ENCODE peak calls at places on chromosomes 11 and 22, in eight cellular contexts. A is prostate gland, Z is transverse colon, H is stomach, X is SK-N-SH, S is spleen, W is HepG2, I is sigmoid colon. V is an unnamed sample.

GRCh38 chr11:92512204-92512569 is 287.6 kb downstream of the FAT3 start:
- DNase-seq in H (no peak), I (no peak), X (no peak), Z (no peak), A (no peak), W (no peak), S (no peak), V (no peak)

GRCh38 chr11:34825315-34825669 is 90.9 kb downstream of the APIP start:
- DNase-seq in A (no peak), H (no peak), I (no peak), W (no peak), X (no peak), S (no peak), Z (no peak), V (no peak)

GRCh38 chr11:6705905-6706535 is 22.9 kb upstream of the MRPL17 start:
- DNase-seq in X (peak; percentile 47), Z (peak; percentile 37), A (peak; percentile 22), I (no peak), W (peak; percentile 20), S (no peak), H (peak; percentile 54), V (no peak)

GRCh38 chr11:82775736-82776346 is 42.2 kb upstream of the FAM181B start:
- DNase-seq in X (peak; percentile 32), H (no peak), Z (peak; percentile 40), W (peak; percentile 42), S (no peak), A (no peak), I (no peak), V (no peak)

GRCh38 chr11:8839306-8839956 is 71.6 kb upstream of the AKIP1 start:
- DNase-seq in W (no peak), Z (no peak), X (no peak), S (peak; percentile 46), H (no peak), I (no peak), A (no peak), V (no peak)

GRCh38 chr11:58675344-58676155 is 53.1 kb downstream of the CNTF start:
- DNase-seq in X (peak; percentile 65), W (peak; percentile 32), S (peak; percentile 90), H (peak; percentile 83), A (peak; percentile 62), Z (peak; percentile 82), I (peak; percentile 82), V (peak; percentile 81)

GRCh38 chr11:24949406-24949805 is 452.6 kb downstream of the LUZP2 start:
- DNase-seq in S (no peak), H (no peak), I (no peak), X (no peak), Z (no peak), W (no peak), A (no peak), V (no peak)

GRCh38 chr11:14259870-14260269 is 99.1 kb downstream of the RRAS2 start:
- DNase-seq in A (no peak), I (no peak), Z (peak; percentile 41), S (no peak), W (no peak), H (no peak), X (no peak), V (no peak)

GRCh38 chr22:29985912-29986311 is 94.4 kb upstream of the HORMAD2 start:
- DNase-seq in S (no peak), I (no peak), H (no peak), W (no peak), Z (no peak), X (no peak), A (no peak), V (no peak)

GRCh38 chr11:98621767-98622166 is 399.0 kb upstream of the CNTN5 start:
- DNase-seq in A (no peak), Z (no peak), H (no peak), W (no peak), I (no peak), S (no peak), X (no peak), V (no peak)

GRCh38 chr22:29216873-29217666 is 11.4 kb downstream of the EMID1 start:
- DNase-seq in W (peak; percentile 65), X (peak; percentile 22), Z (no peak), A (no peak), H (no peak), I (peak; percentile 64), S (peak; percentile 89), V (peak; percentile 62)

GRCh38 chr22:31451709-31452571 is 37.7 kb downstream of the EIF4ENIF1 start:
- DNase-seq in A (no peak), W (peak; percentile 57), Z (no peak), I (no peak), S (no peak), H (no peak), X (peak; percentile 27), V (no peak)

GRCh38 chr22:36899498-36899897 is 13.9 kb upstream of the CSF2RB start:
- DNase-seq in X (no peak), I (no peak), W (no peak), A (no peak), S (no peak), H (no peak), Z (no peak), V (no peak)

GRCh38 chr11:94511932-94512781 is at the start of gene C11orf97:
- DNase-seq in W (peak; percentile 35), I (peak; percentile 72), Z (peak; percentile 59), H (peak; percentile 59), A (peak; percentile 18), X (peak; percentile 82), S (peak; percentile 88), V (no peak)

GRCh38 chr11:92828576-92828975 is 140.9 kb upstream of the MTNR1B start:
- DNase-seq in I (no peak), X (peak; percentile 68), W (no peak), A (no peak), Z (no peak), S (no peak), H (no peak), V (no peak)

GRCh38 chr22:36510966-36511881 is 4.4 kb upstream of the FOXRED2 start:
- DNase-seq in W (peak; percentile 54), S (no peak), Z (peak; percentile 34), X (peak; percentile 62), H (no peak), A (no peak), I (no peak), V (no peak)

GRCh38 chr11:66867425-66868040 is 10.7 kb downstream of the LRFN4 start:
- DNase-seq in Z (no peak), I (no peak), A (no peak), S (no peak), W (no peak), H (no peak), X (no peak), V (no peak)

GRCh38 chr11:118295834-118296454 is 8.6 kb upstream of the CD3E start:
- DNase-seq in X (no peak), W (peak; percentile 28), H (peak; percentile 55), I (no peak), Z (peak; percentile 34), A (peak; percentile 28), S (no peak), V (no peak)

GRCh38 chr22:23688571-23688970 is 2.2 kb upstream of the RGL4 start:
- DNase-seq in Z (no peak), H (peak; percentile 14), W (no peak), X (no peak), A (no peak), S (no peak), I (no peak), V (no peak)

GRCh38 chr11:67269401-67270255 is 3.4 kb downstream of the GRK2 start:
- DNase-seq in S (peak; percentile 84), Z (peak; percentile 73), A (no peak), W (no peak), I (peak; percentile 73), X (no peak), H (peak; percentile 75), V (peak; percentile 66)

GRCh38 chr11:14309425-14310192 is 49.4 kb downstream of the RRAS2 start:
- DNase-seq in X (no peak), Z (no peak), W (no peak), A (no peak), H (no peak), S (no peak), I (no peak), V (no peak)

GRCh38 chr22:30444632-30445437 is 19.3 kb downstream of the MTFP1 start:
- DNase-seq in A (no peak), W (peak; percentile 41), Z (peak; percentile 48), S (no peak), H (peak; percentile 67), X (peak; percentile 86), I (no peak), V (no peak)

GRCh38 chr22:48885919-48886305 is 941.8 kb downstream of the BRD1 start:
- DNase-seq in W (no peak), X (no peak), S (peak; percentile 28), A (no peak), I (peak; percentile 30), H (no peak), Z (no peak), V (no peak)

DNA sequence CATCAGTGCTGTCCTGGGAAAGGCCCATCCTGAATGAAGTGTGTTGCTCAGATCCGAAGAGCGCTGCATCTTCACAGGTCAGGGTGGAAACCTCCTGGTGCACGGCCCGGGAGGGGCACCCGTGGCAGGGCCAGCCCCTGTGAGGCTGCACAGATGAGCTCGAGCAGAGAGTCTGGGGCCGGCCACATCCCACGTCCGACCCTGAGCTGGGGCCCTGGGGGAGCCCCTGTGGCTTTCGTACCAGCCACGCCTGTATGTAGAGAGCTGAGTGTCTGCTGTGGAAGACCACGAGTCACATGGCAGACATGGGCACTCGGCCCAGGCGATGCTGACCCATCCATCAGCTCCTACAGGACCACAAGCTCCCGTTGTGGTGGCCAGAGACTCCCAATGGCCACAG is 24.9 kb upstream of the SEPTIN5 start:
- DNase-seq in Z (no peak), I (peak; percentile 57), S (peak; percentile 65), W (no peak), A (no peak), H (no peak), X (no peak), V (peak; percentile 61)
- H3K4me3 ChIP-seq in Z (no peak overlapping the region), I (no peak overlapping the region), S (no peak overlapping the region), W (no peak overlapping the region), A (no peak overlapping the region), H (no peak overlapping the region), X (no peak overlapping the region), V (no peak overlapping the region)

GRCh38 chr22:20136603-20136873 is 4.9 kb downstream of the ZDHHC8 start:
- DNase-seq in X (no peak), Z (no peak), W (no peak), H (no peak), I (no peak), A (no peak), S (no peak), V (no peak)
- H3K4me1 ChIP-seq in X (no peaks in the 10 kb centered on the region), Z (peaks cover 30% of the 10 kb centered on the region), W (peaks cover 13% of the 10 kb centered on the region), H (peaks cover 67% of the 10 kb centered on the region), I (peaks cover 67% of the 10 kb centered on the region), A (peaks cover 9% of the 10 kb centered on the region), S (peaks cover 68% of the 10 kb centered on the region), V (peaks cover 59% of the 10 kb centered on the region)

GRCh38 chr11:65279713-65280459 is 18.1 kb downstream of the POLA2 start:
- DNase-seq in I (peak; percentile 79), A (no peak), X (no peak), Z (no peak), W (peak; percentile 24), H (peak; percentile 38), S (no peak), V (no peak)
- TF ChIP-seq POLR2AphosphoS5 in I (no peak), A (no peak), X (no peak), Z (no peak), W (no peak), H (no peak), S (no peak), V (no peak)

DNA sequence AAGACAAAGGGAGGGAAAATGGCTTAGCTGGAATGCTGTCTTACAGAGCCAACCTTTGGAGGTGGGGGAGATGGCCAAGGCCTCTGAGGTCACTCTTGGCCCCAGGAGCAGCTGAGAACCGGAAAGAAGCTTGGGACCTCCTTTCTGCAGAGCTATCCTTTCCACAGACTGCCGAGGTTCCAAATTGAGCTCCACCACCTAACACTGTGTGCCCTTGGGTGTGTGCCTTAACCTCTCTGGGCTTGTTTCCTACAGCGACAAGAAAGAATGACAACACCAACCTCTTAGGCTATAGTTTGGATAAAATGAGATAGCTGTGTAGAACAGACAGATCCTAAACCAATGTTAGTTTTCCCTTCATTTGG is 23.2 kb downstream of the RTN4RL2 start:
- DNase-seq in X (no peak), H (no peak), S (no peak), A (no peak), I (no peak), W (no peak), Z (no peak), V (no peak)
- H3K4me3 ChIP-seq in X (no peak overlapping the region), H (no peak overlapping the region), S (no peak overlapping the region), A (no peak overlapping the region), I (no peak overlapping the region), W (no peak overlapping the region), Z (no peak overlapping the region), V (no peak overlapping the region)